ENCODE peak calls at places on chromosomes 4 and X, in four cellular contexts. J is K562, A is WTC11, H is HepG2. R is an unnamed sample.

GRCh38 chrX:65673857-65674350 is 6.5 kb downstream of the MSN start:
- DNase-seq in J (no peak), H (no peak), A (no peak), R (no peak)

GRCh38 chrX:39017716-39018115 is 216.5 kb downstream of the MID1IP1 start:
- DNase-seq in H (peak), A (no peak), J (no peak), R (no peak)

GRCh38 chrX:2427147-2427546 is 73.6 kb downstream of the DHRSX start:
- DNase-seq in A (no peak), J (no peak), H (no peak), R (no peak)

GRCh38 chr4:186680649-186681048 is 43.0 kb downstream of the FAT1 start:
- DNase-seq in H (no peak), A (no peak), J (no peak), R (no peak)

GRCh38 chr4:150297861-150298474 is 219.7 kb downstream of the DCLK2 start:
- DNase-seq in J (peak), H (peak), A (peak), R (peak)

GRCh38 chrX:46130246-46130645 is 415.0 kb downstream of the ZNF674 start:
- DNase-seq in H (no peak), A (no peak), J (no peak), R (no peak)

GRCh38 chrX:125507119-125507518 is 187.4 kb downstream of the TEX13C start:
- DNase-seq in H (no peak), A (no peak), J (no peak), R (no peak)

GRCh38 chr4:113106076-113106475 is 56.6 kb downstream of the ANK2 start:
- DNase-seq in H (peak), J (no peak), A (no peak), R (peak)

GRCh38 chr4:109389367-109390118 is 44.1 kb upstream of the SEC24B start:
- DNase-seq in J (no peak), A (no peak), H (peak), R (no peak)

GRCh38 chr4:7390906-7391636 is 43.7 kb downstream of the PSAPL1 start:
- DNase-seq in A (no peak), J (no peak), H (no peak), R (no peak)

GRCh38 chrX:48505481-48505880 is 3.3 kb upstream of the PORCN start:
- DNase-seq in J (no peak), A (no peak), H (peak), R (no peak)

GRCh38 chr4:180054291-180054690 is 2188.9 kb upstream of the TENM3 start:
- DNase-seq in H (no peak), J (no peak), A (no peak), R (no peak)

GRCh38 chr4:176335421-176335820 is 15.7 kb downstream of the SPCS3 start:
- DNase-seq in H (no peak), A (no peak), J (no peak), R (no peak)

GRCh38 chrX:132480581-132481203 is 8.1 kb downstream of the MBNL3 start:
- DNase-seq in A (no peak), J (no peak), H (peak), R (no peak)

GRCh38 chr4:106058919-106059318 is 163.6 kb downstream of the NPNT start:
- DNase-seq in J (no peak), H (no peak), A (no peak), R (no peak)

GRCh38 chr4:60657802-60658201 is 542.3 kb upstream of the ADGRL3 start:
- DNase-seq in J (no peak), A (no peak), H (no peak), R (no peak)

GRCh38 chr4:185625503-185625902 is 90.2 kb upstream of the PDLIM3 start:
- DNase-seq in H (no peak), A (no peak), J (no peak), R (no peak)

GRCh38 chr4:93747220-93747619 is 81.3 kb upstream of the ATOH1 start:
- DNase-seq in H (no peak), J (no peak), A (no peak), R (no peak)

DNA sequence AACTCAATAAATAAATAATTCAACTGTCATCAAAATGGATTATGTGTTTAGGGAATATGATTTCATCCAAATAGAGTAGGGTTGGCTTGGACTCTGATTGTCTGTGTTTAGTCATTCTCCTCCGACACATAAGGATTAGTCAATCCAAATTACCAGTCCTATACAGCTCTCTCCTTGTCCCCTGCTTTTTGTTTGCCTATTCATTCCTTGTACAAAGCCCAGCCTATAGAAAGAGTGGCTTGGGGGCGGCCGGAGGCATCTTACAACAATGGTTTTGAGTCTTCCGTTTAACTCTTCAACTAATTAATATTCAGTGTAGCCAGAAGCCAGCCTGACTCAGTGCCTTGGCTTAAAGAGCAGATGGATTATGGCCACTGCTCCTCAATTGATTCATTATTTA is 796.7 kb upstream of the POU3F4 start:
- DNase-seq in A (no peak), J (no peak), H (no peak), R (no peak)
- TF ChIP-seq HMGXB4 in A (no peak), J (no peak), H (no peak), R (no peak)

DNA sequence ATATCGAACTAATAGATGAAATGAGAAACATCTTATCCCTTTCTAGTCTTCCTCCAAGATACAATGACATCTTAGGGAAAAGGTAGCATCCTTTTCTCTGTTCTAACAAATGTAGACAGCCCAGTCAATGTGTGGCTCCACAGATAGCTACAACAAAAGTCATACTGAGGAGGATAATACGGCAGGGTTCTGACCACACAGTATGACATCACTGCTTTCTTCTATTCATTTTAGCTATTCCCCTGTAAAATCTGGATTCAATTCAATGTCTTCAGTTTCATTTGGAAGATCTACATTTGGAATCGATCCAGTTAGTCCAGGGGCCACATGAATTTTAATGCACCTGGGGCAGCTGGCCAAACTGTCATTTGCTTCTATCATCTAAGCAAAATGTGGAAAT is 51.4 kb downstream of the ENOX2 start:
- DNase-seq in J (no peak), A (no peak), H (no peak), R (no peak)
- TF ChIP-seq HMGXB4 in J (no peak), A (no peak), H (no peak), R (no peak)

GRCh38 chrX:120036704-120037103 is 40.8 kb downstream of the RHOXF2B start:
- DNase-seq in J (no peak), A (no peak), H (no peak), R (no peak)
- TF ChIP-seq HMGXB4 in J (no peak), A (no peak), H (no peak), R (no peak)

DNA sequence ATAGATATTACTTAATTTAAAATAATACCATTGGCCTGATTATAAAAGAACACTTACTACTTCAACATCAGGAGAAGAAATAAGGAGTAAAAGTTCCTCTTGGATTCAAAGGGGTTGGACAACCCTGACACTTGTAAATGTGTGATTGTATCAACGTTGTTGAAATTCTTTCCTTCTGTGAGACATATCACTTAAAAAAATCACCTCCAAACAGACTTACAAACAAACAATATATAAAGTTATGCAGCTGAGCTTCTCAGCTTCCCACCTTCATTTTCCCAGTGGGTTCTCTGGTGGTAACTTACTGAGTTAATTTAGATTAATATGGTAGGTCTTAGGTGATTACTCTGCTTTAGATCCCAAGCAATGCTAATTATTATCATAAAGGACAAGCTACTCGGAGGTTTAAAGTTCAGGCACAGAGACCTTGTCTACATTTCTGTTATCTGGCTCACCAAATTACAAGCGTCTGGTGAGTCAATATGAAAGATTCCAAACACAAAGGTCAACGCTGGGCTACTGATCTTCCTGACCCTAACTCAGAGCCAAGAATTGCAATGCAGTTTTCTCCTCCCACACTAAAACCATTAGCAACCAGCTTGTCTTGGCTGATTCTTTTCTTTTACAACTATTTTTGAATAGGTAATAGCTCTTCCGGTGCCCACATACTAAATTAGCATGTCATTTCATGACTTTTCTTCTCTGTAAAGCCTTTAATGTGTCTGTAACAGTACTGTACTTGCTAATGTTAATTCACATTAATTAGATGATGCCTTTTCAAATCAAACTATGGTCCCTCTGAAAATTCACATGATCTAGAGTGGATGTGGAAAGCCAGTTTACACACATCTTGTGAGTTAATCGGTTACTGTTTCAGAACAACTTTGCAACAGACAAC is 157.6 kb downstream of the RASL11B start:
- DNase-seq in A (no peak), H (peak), J (peak), R (peak)
- TF ChIP-seq HMGXB4 in A (no peak), H (no peak), J (no peak), R (no peak)